ENCODE peak calls at places on chromosomes 6 and 20, in eight cellular contexts. G is T-helper 1 cell; D is pons; Q is sciatic nerve; A is activated naive CD8-positive, alpha-beta T cell treated with anti-CD3 and anti-CD28 coated beads, Interleukin-2, amount 50 U/mL, for 24 hours; F is dorsolateral prefrontal cortex; X is ACHN; I is lower lobe of right lung. Y is an unnamed sample.

GRCh38 chr6:155495011-155495768 is 39.6 kb upstream of the NOX3 start:
- DNase-seq in A (no peak), G (no peak), X (no peak), F (peak), D (peak), Q (peak), I (no peak), Y (no peak)

GRCh38 chr20:64160118-64160517 is 4.1 kb upstream of the MYT1 start:
- DNase-seq in Q (no peak), A (no peak), G (no peak), X (no peak), I (no peak), F (no peak), D (no peak), Y (no peak)

GRCh38 chr20:32207211-32207625 is 325 bp downstream of the PLAGL2 start:
- DNase-seq in I (no peak), F (no peak), D (no peak), X (no peak), Q (peak), A (no peak), G (no peak), Y (peak)

GRCh38 chr6:89260832-89261231 is 43.7 kb upstream of the GABRR1 start:
- DNase-seq in F (no peak), Q (no peak), X (no peak), A (no peak), I (no peak), D (no peak), G (no peak), Y (no peak)

GRCh38 chr6:169238766-169239165 is 14.9 kb downstream of the THBS2 start:
- DNase-seq in I (no peak), X (no peak), Q (peak), G (no peak), A (no peak), F (no peak), D (no peak), Y (no peak)

GRCh38 chr6:123803862-123804681 is at the start of gene NKAIN2:
- DNase-seq in A (no peak), G (no peak), F (peak), X (peak), Q (peak), I (peak), D (peak), Y (peak)

GRCh38 chr20:48831702-48832422 is 4.1 kb upstream of the PREX1 start:
- DNase-seq in D (peak), F (no peak), X (peak), A (no peak), I (no peak), G (no peak), Q (peak), Y (no peak)

GRCh38 chr6:135657207-135657606 is 159.7 kb upstream of the AHI1 start:
- DNase-seq in D (no peak), X (no peak), Q (no peak), G (no peak), A (no peak), F (no peak), I (peak), Y (no peak)

GRCh38 chr6:139536751-139537617 is 162.5 kb upstream of the CITED2 start:
- DNase-seq in D (no peak), G (no peak), F (no peak), A (no peak), I (no peak), Q (no peak), X (no peak), Y (no peak)

GRCh38 chr6:55265409-55266114 is 61.7 kb upstream of the GFRAL start:
- DNase-seq in I (no peak), G (no peak), A (no peak), Q (no peak), X (no peak), F (no peak), D (no peak), Y (no peak)

GRCh38 chr20:8049321-8049720 is 29.8 kb upstream of the TMX4 start:
- DNase-seq in Q (no peak), I (no peak), X (no peak), F (no peak), D (no peak), A (no peak), G (no peak), Y (no peak)

GRCh38 chr20:63663332-63664066 is 5.4 kb downstream of the RTEL1 start:
- DNase-seq in I (no peak), Q (peak), F (no peak), A (no peak), X (no peak), G (no peak), D (no peak), Y (no peak)

GRCh38 chr6:41939848-41940758 is 1.5 kb downstream of the CCND3 start:
- DNase-seq in D (no peak), F (no peak), X (no peak), A (peak), Q (peak), I (peak), G (peak), Y (peak)

GRCh38 chr6:148750826-148751225 is 4.0 kb downstream of the UST start:
- DNase-seq in G (no peak), D (no peak), F (no peak), X (no peak), A (no peak), I (peak), Q (no peak), Y (no peak)

GRCh38 chr6:11304946-11305345 is 72.5 kb upstream of the NEDD9 start:
- DNase-seq in I (no peak), D (no peak), G (no peak), X (no peak), A (no peak), F (no peak), Q (no peak), Y (no peak)

GRCh38 chr6:46078294-46078693 is 51.5 kb upstream of the ENPP4 start:
- DNase-seq in A (no peak), G (no peak), D (no peak), Q (no peak), X (no peak), I (no peak), F (no peak), Y (peak)

GRCh38 chr6:52089758-52090348 is 2.4 kb upstream of the PKHD1 start:
- DNase-seq in I (no peak), A (no peak), G (no peak), X (no peak), F (no peak), D (no peak), Q (no peak), Y (no peak)

GRCh38 chr20:53176133-53176532 is 204.0 kb downstream of the TSHZ2 start:
- DNase-seq in D (no peak), A (no peak), G (no peak), I (no peak), Q (no peak), F (no peak), X (no peak), Y (no peak)

GRCh38 chr20:58651823-58652605 is 931 bp downstream of the STX16 start:
- DNase-seq in I (peak), X (peak), D (peak), A (peak), Q (no peak), G (peak), F (no peak), Y (peak)

Y was measured in activated T-cell treated with anti-CD3 and anti-CD28 coated beads, Interleukin-2, amount 50 U/mL, for 72 hours.